ENCODE peak calls at places on chromosomes 13 and 19, in five cellular contexts. L is prostate gland, U is RWPE1, M is tibial artery, Y is heart left ventricle. I is an unnamed sample.

GRCh38 chr13:72586519-72586918 is 140.9 kb downstream of the MZT1 start:
- DNase-seq in L (no peak), U (no peak), M (no peak), Y (no peak), I (no peak)

GRCh38 chr13:52646967-52647366 is 4.7 kb downstream of the HNRNPA1L2 start:
- DNase-seq in L (no peak), U (no peak), M (no peak), Y (no peak), I (no peak)

GRCh38 chr19:29576761-29577661 is 29.1 kb upstream of the POP4 start:
- DNase-seq in L (no peak), U (no peak), M (no peak), Y (no peak), I (no peak)

GRCh38 chr13:80168089-80168850 is 172.7 kb downstream of the SPRY2 start:
- DNase-seq in L (no peak), U (no peak), M (no peak), Y (peak; percentile 9), I (no peak)

GRCh38 chr19:383922-384800 is 24.8 kb downstream of the C2CD4C start:
- DNase-seq in L (no peak), U (no peak), M (no peak), Y (no peak), I (no peak)

GRCh38 chr19:42635233-42635539 is 40.5 kb upstream of the CEACAM8 start:
- DNase-seq in L (no peak), U (no peak), M (no peak), Y (no peak), I (no peak)

GRCh38 chr19:12837225-12837624 is 1.1 kb upstream of the MAST1 start:
- DNase-seq in L (no peak), U (peak; percentile 79), M (no peak), Y (no peak), I (no peak)

GRCh38 chr19:51460164-51460992 is 2.1 kb upstream of the SIGLEC8 start:
- DNase-seq in L (no peak), U (no peak), M (no peak), Y (no peak), I (no peak)

GRCh38 chr19:33664744-33665143 is 43.0 kb downstream of the CHST8 start:
- DNase-seq in L (no peak), U (no peak), M (no peak), Y (no peak), I (no peak)

GRCh38 chr19:11142528-11143171 is 12.9 kb downstream of the SPC24 start:
- DNase-seq in L (peak; percentile 62), U (peak; percentile 91), M (peak; percentile 97), Y (peak; percentile 93), I (peak; percentile 92)

GRCh38 chr19:10695401-10696398 is 5.5 kb upstream of the QTRT1 start:
- DNase-seq in L (peak; percentile 88), U (peak; percentile 96), M (peak; percentile 91), Y (peak; percentile 92), I (peak; percentile 95)

GRCh38 chr13:40648040-40648439 is 18.4 kb downstream of the FOXO1 start:
- DNase-seq in L (no peak), U (no peak), M (no peak), Y (no peak), I (no peak)

GRCh38 chr13:22080832-22081231 is 410.0 kb downstream of the FGF9 start:
- DNase-seq in L (no peak), U (no peak), M (no peak), Y (no peak), I (no peak)

GRCh38 chr19:43594710-43595604 is 977 bp downstream of the IRGQ start:
- DNase-seq in L (peak; percentile 43), U (peak; percentile 36), M (no peak), Y (no peak), I (peak; percentile 59)

GRCh38 chr19:944171-944567 is 18.3 kb downstream of the ARID3A start:
- DNase-seq in L (no peak), U (no peak), M (no peak), Y (no peak), I (no peak)

GRCh38 chr19:662962-663681 is at the start of gene RNF126:
- DNase-seq in L (peak; percentile 88), U (peak; percentile 81), M (peak; percentile 97), Y (peak; percentile 93), I (peak; percentile 94)

GRCh38 chr13:111657013-111657412 is 336.6 kb downstream of the TEX29 start:
- DNase-seq in L (no peak), U (no peak), M (no peak), Y (no peak), I (peak; percentile 9)

GRCh38 chr19:32181356-32181920 is 164.0 kb upstream of the ZNF507 start:
- DNase-seq in L (no peak), U (no peak), M (peak; percentile 40), Y (no peak), I (peak; percentile 19)

GRCh38 chr19:7349961-7350711 is 1.4 kb downstream of the ARHGEF18 start:
- DNase-seq in L (no peak), U (no peak), M (peak; percentile 43), Y (no peak), I (no peak)

GRCh38 chr19:50877338-50877737 is 4.1 kb downstream of the KLK2 start:
- DNase-seq in L (no peak), U (no peak), M (no peak), Y (no peak), I (no peak)

GRCh38 chr13:47252627-47253026 is 355.8 kb upstream of the HTR2A start:
- DNase-seq in L (no peak), U (no peak), M (no peak), Y (no peak), I (no peak)

GRCh38 chr13:86932935-86933334 is 738.2 kb upstream of the SLITRK5 start:
- DNase-seq in L (no peak), U (no peak), M (no peak), Y (no peak), I (no peak)

GRCh38 chr19:39335168-39335567 is 675 bp downstream of the GMFG start:
- DNase-seq in L (no peak), U (no peak), M (no peak), Y (no peak), I (no peak)

GRCh38 chr19:27780367-27781065 is 1432.4 kb downstream of the UQCRFS1 start:
- DNase-seq in L (no peak), U (no peak), M (no peak), Y (no peak), I (no peak)

GRCh38 chr19:51084505-51084904 is 1.8 kb upstream of the KLK14 start:
- DNase-seq in L (no peak), U (no peak), M (no peak), Y (no peak), I (no peak)

GRCh38 chr13:40927929-40928328 is 91.2 kb downstream of the ELF1 start:
- DNase-seq in L (no peak), U (no peak), M (no peak), Y (no peak), I (no peak)

GRCh38 chr13:87889241-87889640 is 218.1 kb downstream of the SLITRK5 start:
- DNase-seq in L (no peak), U (no peak), M (no peak), Y (no peak), I (no peak)

GRCh38 chr13:107518292-107518691 is 697.0 kb downstream of the LIG4 start:
- DNase-seq in L (no peak), U (peak; percentile 0), M (no peak), Y (no peak), I (no peak)

GRCh38 chr13:107516517-107516916 is 698.8 kb downstream of the LIG4 start:
- DNase-seq in L (no peak), U (no peak), M (no peak), Y (no peak), I (no peak)

GRCh38 chr13:107518780-107519179 is 696.6 kb downstream of the LIG4 start:
- DNase-seq in L (no peak), U (no peak), M (no peak), Y (no peak), I (no peak)
- H3K27ac ChIP-seq in L (no peak overlapping the region), U (no peak overlapping the region), M (no peak overlapping the region), Y (no peak overlapping the region), I (no peak overlapping the region)

GRCh38 chr13:107185889-107186288 is 618.0 kb upstream of the ARGLU1 start:
- DNase-seq in L (no peak), U (peak; percentile 27), M (no peak), Y (no peak), I (no peak)
- H3K27ac ChIP-seq in L (no peak overlapping the region), U (no peak overlapping the region), M (no peak overlapping the region), Y (no peak overlapping the region), I (no peak overlapping the region)

DNA sequence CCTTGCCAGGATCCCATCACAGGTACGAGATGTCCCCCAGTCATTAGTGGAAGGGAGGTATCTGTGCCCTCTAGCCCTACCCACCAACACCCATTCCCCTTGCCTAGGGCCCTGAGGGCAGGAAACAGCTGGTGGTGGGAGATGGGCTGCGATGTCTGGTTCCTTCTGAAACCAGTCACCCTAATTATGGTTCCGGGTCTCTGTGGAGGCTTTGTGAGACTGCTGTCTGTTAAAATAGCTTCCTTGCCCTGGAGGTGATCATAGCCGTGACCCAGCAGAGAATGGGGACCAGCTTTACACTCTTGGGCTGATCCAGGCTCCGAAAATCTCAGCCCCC is 5.5 kb downstream of the ALDH16A1 start:
- DNase-seq in L (no peak), U (no peak), M (no peak), Y (no peak), I (no peak)
- H3K27ac ChIP-seq in L (no peak overlapping the region), U (peak overlapping the region; percentile 23), M (no peak overlapping the region), Y (no peak overlapping the region), I (no peak overlapping the region)

GRCh38 chr13:48624858-48625257 is 28.9 kb upstream of the CYSLTR2 start:
- DNase-seq in L (no peak), U (no peak), M (no peak), Y (no peak), I (no peak)
- H3K27ac ChIP-seq in L (no peak overlapping the region), U (no peak overlapping the region), M (no peak overlapping the region), Y (peak overlapping the region; percentile 90), I (peak overlapping the region; percentile 30)

GRCh38 chr13:113170503-113170902 is 12.1 kb downstream of the PROZ start:
- DNase-seq in L (no peak), U (no peak), M (no peak), Y (no peak), I (no peak)
- H3K27ac ChIP-seq in L (no peak overlapping the region), U (no peak overlapping the region), M (no peak overlapping the region), Y (no peak overlapping the region), I (no peak overlapping the region)

DNA sequence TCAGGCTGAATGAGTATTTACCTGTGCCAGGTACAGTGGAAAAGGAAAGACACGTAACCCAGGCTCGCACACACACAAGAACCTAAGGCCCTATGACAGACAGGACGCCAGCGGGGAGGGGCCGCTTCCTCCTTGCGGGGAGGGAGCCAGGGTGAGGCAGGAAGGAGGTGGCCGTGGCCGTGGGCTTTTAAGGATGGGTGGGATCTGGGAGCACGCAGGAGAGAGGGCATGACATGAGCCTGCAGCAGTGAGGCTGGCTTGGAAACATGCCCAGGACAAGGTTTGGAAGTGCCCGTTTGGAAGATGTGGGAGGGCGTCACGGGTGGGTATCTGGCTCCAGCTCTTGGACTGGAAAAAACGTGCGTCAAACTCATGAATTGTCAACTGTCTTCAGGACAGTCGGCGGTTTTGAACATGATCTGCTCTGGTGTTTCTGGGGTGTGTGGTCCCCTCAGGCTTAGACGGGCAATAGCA is 20.1 kb downstream of the SH3GL1 start:
- DNase-seq in L (no peak), U (no peak), M (peak; percentile 65), Y (peak; percentile 65), I (no peak)
- H3K27ac ChIP-seq in L (peak overlapping the region; percentile 35), U (peak overlapping the region; percentile 99), M (no peak overlapping the region), Y (peak overlapping the region; percentile 64), I (peak overlapping the region; percentile 74)